ENCODE peak calls at places on chromosome 17, in six cellular contexts. I, Z, J, Q, S and T are unnamed samples.

GRCh38 chr17:81483862-81484194 is 28.8 kb downstream of the ACTG1 start:
- DNase-seq in Z (no peak), I (no peak), S (no peak), J (no peak), Q (no peak), T (peak; percentile 71)

GRCh38 chr17:27157898-27158297 is 136.0 kb upstream of the WSB1 start:
- DNase-seq in I (no peak), Q (no peak), J (no peak), Z (no peak), S (no peak), T (no peak)

GRCh38 chr17:13140750-13141149 is 122.9 kb upstream of the ELAC2 start:
- DNase-seq in Q (no peak), J (no peak), Z (no peak), S (no peak), I (no peak), T (no peak)

GRCh38 chr17:11241611-11242226 is 706 bp downstream of the SHISA6 start:
- DNase-seq in S (peak; percentile 54), J (no peak), Z (no peak), I (peak; percentile 20), Q (no peak), T (no peak)

GRCh38 chr17:34581446-34582184 is 2.2 kb downstream of the TMEM132E start:
- DNase-seq in I (no peak), Z (no peak), Q (no peak), S (no peak), J (no peak), T (no peak)

GRCh38 chr17:36827056-36827455 is 110.2 kb upstream of the LHX1 start:
- DNase-seq in I (no peak), Q (no peak), Z (no peak), J (no peak), S (no peak), T (no peak)

GRCh38 chr17:52827526-52827925 is 669.0 kb upstream of the CA10 start:
- DNase-seq in J (no peak), Q (no peak), I (no peak), S (no peak), Z (no peak), T (no peak)

GRCh38 chr17:64641499-64641898 is 20.6 kb downstream of the SMURF2 start:
- DNase-seq in Z (no peak), J (no peak), Q (no peak), S (no peak), I (no peak), T (no peak)

GRCh38 chr17:34997355-34997862 is 17.1 kb downstream of the LIG3 start:
- DNase-seq in J (no peak), I (no peak), Z (no peak), S (no peak), Q (no peak), T (no peak)

GRCh38 chr17:9158545-9159452 is 137.5 kb downstream of the NTN1 start:
- DNase-seq in Z (no peak), I (no peak), J (no peak), Q (no peak), S (no peak), T (no peak)

GRCh38 chr17:78737332-78737731 is 44.7 kb downstream of the CYTH1 start:
- DNase-seq in Q (no peak), Z (no peak), I (no peak), J (no peak), S (no peak), T (no peak)

GRCh38 chr17:78735832-78736525 is 46.1 kb downstream of the CYTH1 start:
- DNase-seq in Z (no peak), S (no peak), J (no peak), I (no peak), Q (no peak), T (no peak)

GRCh38 chr17:78738245-78738644 is 43.8 kb downstream of the CYTH1 start:
- DNase-seq in J (no peak), Z (no peak), Q (no peak), S (no peak), I (no peak), T (no peak)

GRCh38 chr17:78734841-78735641 is 47.0 kb downstream of the CYTH1 start:
- DNase-seq in Q (no peak), I (no peak), J (no peak), S (no peak), Z (no peak), T (no peak)

DNA sequence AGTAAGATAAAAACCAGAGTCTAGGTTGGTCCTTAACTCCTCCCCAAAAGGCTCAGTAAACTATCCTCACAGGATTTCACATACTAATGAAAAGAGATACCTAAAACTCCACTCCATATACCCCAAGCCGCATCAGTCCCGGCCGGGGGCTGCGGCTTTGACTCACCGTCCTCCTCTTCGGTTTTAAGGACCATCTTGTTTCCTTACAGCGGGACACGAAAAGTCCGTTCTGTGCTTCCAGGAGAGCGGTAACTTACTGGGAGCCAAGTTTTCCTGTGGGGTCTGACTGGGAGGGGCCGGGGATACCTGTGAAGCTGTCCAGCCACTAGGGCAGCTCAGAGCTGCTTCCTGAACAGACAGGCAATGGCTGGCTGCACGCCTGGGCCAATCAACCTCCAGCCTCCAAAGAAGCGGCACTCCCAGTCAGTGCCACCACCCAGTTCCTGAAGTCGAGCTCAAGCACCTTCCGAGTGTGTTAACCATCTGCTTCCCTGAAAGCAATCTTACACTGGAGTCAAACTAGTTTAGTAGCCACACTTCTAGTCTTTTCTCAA is 45.5 kb downstream of the CYTH1 start:
- DNase-seq in J (no peak), Z (peak; percentile 47), S (peak; percentile 93), I (peak; percentile 58), Q (peak; percentile 79), T (peak; percentile 93)
- TF ChIP-seq CTCF in J (no peak), Z (no peak), S (no peak), I (no peak), Q (no peak), T (no peak)

GRCh38 chr17:83186751-83187421 is 107.5 kb downstream of the METRNL start:
- DNase-seq in J (no peak), Q (peak; percentile 44), S (peak; percentile 11), Z (peak; percentile 4), I (no peak), T (peak; percentile 19)
- H3K9me3 ChIP-seq in J (no peaks in the 10 kb centered on the region), Q (no peaks in the 10 kb centered on the region), S (no peaks in the 10 kb centered on the region), Z (no peaks in the 10 kb centered on the region), I (no peaks in the 10 kb centered on the region), T (no peaks in the 10 kb centered on the region)

GRCh38 chr17:30920683-30921543 is 832 bp upstream of the ADAP2 start:
- DNase-seq in S (no peak), J (no peak), Q (no peak), Z (no peak), I (no peak), T (no peak)

GRCh38 chr17:30920282-30920681 is 1.5 kb upstream of the ADAP2 start:
- DNase-seq in J (no peak), I (peak; percentile 26), S (no peak), Z (no peak), Q (no peak), T (no peak)

GRCh38 chr17:30915833-30916611 is 5.7 kb upstream of the ADAP2 start:
- DNase-seq in S (no peak), J (no peak), Q (no peak), Z (no peak), I (no peak), T (no peak)

GRCh38 chr17:30913955-30914354 is 7.8 kb upstream of the ADAP2 start:
- DNase-seq in J (no peak), I (no peak), Q (no peak), S (no peak), Z (no peak), T (no peak)

GRCh38 chr17:30917050-30917449 is 4.7 kb upstream of the ADAP2 start:
- DNase-seq in J (no peak), I (no peak), S (no peak), Q (no peak), Z (no peak), T (no peak)
- H3K4me1 ChIP-seq in J (peaks cover 8% of the 10 kb centered on the region), I (no peaks in the 10 kb centered on the region), S (peaks cover 11% of the 10 kb centered on the region), Q (no peaks in the 10 kb centered on the region), Z (no peaks in the 10 kb centered on the region), T (no peaks in the 10 kb centered on the region)

GRCh38 chr17:39152134-39152884 is 872 bp upstream of the PLXDC1 start:
- DNase-seq in S (no peak), J (no peak), Q (peak; percentile 65), Z (no peak), I (no peak), T (no peak)

GRCh38 chr17:39151680-39152058 is 232 bp upstream of the PLXDC1 start:
- DNase-seq in I (no peak), S (no peak), J (no peak), Q (peak; percentile 62), Z (no peak), T (no peak)

GRCh38 chr17:39150795-39151679 is at the start of gene PLXDC1:
- DNase-seq in Q (peak; percentile 58), J (no peak), Z (no peak), S (no peak), I (no peak), T (no peak)

GRCh38 chr17:39155654-39156053 is 4.2 kb upstream of the PLXDC1 start:
- DNase-seq in S (no peak), J (no peak), Z (no peak), Q (no peak), I (no peak), T (no peak)

GRCh38 chr17:39153541-39154111 is 2.2 kb upstream of the PLXDC1 start:
- DNase-seq in J (peak; percentile 64), Z (peak; percentile 90), S (peak; percentile 89), I (peak; percentile 85), Q (peak; percentile 99), T (no peak)
- TF ChIP-seq CTCF in J (no peak), Z (peak; percentile 33), S (no peak), I (peak; percentile 5), Q (no peak), T (no peak)

GRCh38 chr17:72877348-72877747 is 215.1 kb downstream of the SLC39A11 start:
- DNase-seq in Q (no peak), I (no peak), S (no peak), Z (no peak), J (no peak), T (no peak)

GRCh38 chr17:72870437-72870985 is 222.0 kb downstream of the SLC39A11 start:
- DNase-seq in Q (no peak), I (no peak), Z (no peak), J (no peak), S (no peak), T (no peak)

GRCh38 chr17:72879877-72880276 is 212.6 kb downstream of the SLC39A11 start:
- DNase-seq in S (no peak), Z (no peak), I (no peak), J (no peak), Q (no peak), T (no peak)

GRCh38 chr17:72878975-72879660 is 213.4 kb downstream of the SLC39A11 start:
- DNase-seq in Z (no peak), J (no peak), I (no peak), Q (no peak), S (no peak), T (no peak)

DNA sequence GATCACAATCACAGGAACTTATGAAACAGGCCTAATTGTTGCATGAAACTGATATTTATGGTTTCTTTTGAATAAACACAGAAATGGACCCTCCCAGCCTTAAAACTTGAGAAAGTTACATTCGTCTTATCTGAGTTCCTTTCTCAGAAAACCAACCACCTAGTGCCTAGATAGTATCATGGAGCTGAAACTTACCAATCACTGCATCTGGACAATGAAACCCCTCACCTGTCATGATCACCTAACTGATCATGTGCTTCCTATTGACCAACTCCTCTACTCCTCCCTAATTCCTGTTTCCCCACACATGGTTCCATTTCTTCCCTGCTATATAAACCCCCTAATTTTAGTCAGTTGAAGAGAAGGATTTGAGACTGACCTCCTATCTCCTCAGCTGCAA is 216.1 kb downstream of the SLC39A11 start:
- DNase-seq in I (no peak), Q (no peak), S (no peak), J (no peak), Z (no peak), T (no peak)
- H3K9me3 ChIP-seq in I (no peaks in the 10 kb centered on the region), Q (no peaks in the 10 kb centered on the region), S (peaks cover 30% of the 10 kb centered on the region), J (peaks cover 6% of the 10 kb centered on the region), Z (no peaks in the 10 kb centered on the region), T (peaks cover 5% of the 10 kb centered on the region)